ENCODE peak calls at places on chromosome 1, in seven cellular contexts. M is OCI-LY7, L is PC-9, S is SK-N-SH, N is PC-3, Y is mammary epithelial cell, Q is fibroblast of lung. T is an unnamed sample. For H3K36me3, the result is how much of the 10 kb centered on the place peaks cover.

GRCh38 chr1:203325004-203325417 is 19.7 kb downstream of the BTG2 start:
- DNase-seq in L (no peak), M (peak), N (no peak), Q (peak), Y (no peak), S (no peak), T (peak)

GRCh38 chr1:172647110-172647564 is 11.8 kb upstream of the FASLG start:
- DNase-seq in N (no peak), L (no peak), S (no peak), Q (peak), Y (no peak), M (no peak), T (no peak)

GRCh38 chr1:163320891-163321290 is 863 bp upstream of the NUF2 start:
- DNase-seq in M (no peak), Y (no peak), N (no peak), Q (peak), L (no peak), S (no peak), T (peak)

GRCh38 chr1:162663589-162664030 is 31.3 kb downstream of the DDR2 start:
- DNase-seq in S (no peak), M (no peak), L (no peak), N (peak), Y (no peak), Q (peak), T (no peak)

GRCh38 chr1:229221106-229222019 is 49.5 kb upstream of the RAB4A start:
- DNase-seq in Y (peak), Q (no peak), N (peak), L (peak), M (no peak), S (peak), T (no peak)

GRCh38 chr1:208243522-208243850 is 698 bp downstream of the PLXNA2 start:
- DNase-seq in Q (peak), M (no peak), L (no peak), N (peak), Y (peak), S (peak), T (no peak)

GRCh38 chr1:213905315-213905714 is 82.5 kb upstream of the PROX1 start:
- DNase-seq in N (no peak), L (no peak), Y (no peak), Q (no peak), M (no peak), S (no peak), T (no peak)

GRCh38 chr1:169113613-169114119 is 7.2 kb downstream of the ATP1B1 start:
- DNase-seq in N (peak), Q (peak), Y (peak), M (peak), L (peak), S (no peak), T (peak)

GRCh38 chr1:15153842-15154479 is 414 bp downstream of the TMEM51 start:
- DNase-seq in M (no peak), Q (peak), Y (peak), L (peak), N (peak), S (peak), T (no peak)

GRCh38 chr1:161200992-161201827 is 957 bp upstream of the NDUFS2 start:
- DNase-seq in Q (no peak), N (no peak), L (no peak), M (no peak), Y (no peak), S (no peak), T (no peak)

GRCh38 chr1:214715126-214715525 is 112.1 kb downstream of the CENPF start:
- DNase-seq in Q (no peak), S (no peak), N (no peak), M (no peak), Y (no peak), L (no peak), T (peak)

GRCh38 chr1:190138711-190139110 is 339.0 kb downstream of the BRINP3 start:
- DNase-seq in M (no peak), N (no peak), Q (no peak), S (no peak), L (no peak), Y (no peak), T (no peak)

GRCh38 chr1:178278135-178278534 is 184.2 kb downstream of the RASAL2 start:
- DNase-seq in M (no peak), Q (peak), N (no peak), S (no peak), Y (peak), L (no peak), T (no peak)

GRCh38 chr1:37667023-37667769 is 25.1 kb upstream of the CDCA8 start:
- DNase-seq in N (no peak), M (no peak), Y (no peak), S (peak), L (no peak), Q (no peak), T (no peak)

GRCh38 chr1:15178571-15179484 is 25.3 kb downstream of the TMEM51 start:
- DNase-seq in N (peak), Q (peak), M (no peak), L (peak), S (no peak), Y (peak), T (no peak)

GRCh38 chr1:156804572-156805243 is 11.9 kb downstream of the SH2D2A start:
- DNase-seq in Y (no peak), N (no peak), M (no peak), Q (peak), S (peak), L (no peak), T (no peak)

GRCh38 chr1:238647877-238648276 is 738.5 kb upstream of the CHRM3 start:
- DNase-seq in L (peak), Q (peak), N (peak), S (no peak), Y (peak), M (no peak), T (no peak)

DNA sequence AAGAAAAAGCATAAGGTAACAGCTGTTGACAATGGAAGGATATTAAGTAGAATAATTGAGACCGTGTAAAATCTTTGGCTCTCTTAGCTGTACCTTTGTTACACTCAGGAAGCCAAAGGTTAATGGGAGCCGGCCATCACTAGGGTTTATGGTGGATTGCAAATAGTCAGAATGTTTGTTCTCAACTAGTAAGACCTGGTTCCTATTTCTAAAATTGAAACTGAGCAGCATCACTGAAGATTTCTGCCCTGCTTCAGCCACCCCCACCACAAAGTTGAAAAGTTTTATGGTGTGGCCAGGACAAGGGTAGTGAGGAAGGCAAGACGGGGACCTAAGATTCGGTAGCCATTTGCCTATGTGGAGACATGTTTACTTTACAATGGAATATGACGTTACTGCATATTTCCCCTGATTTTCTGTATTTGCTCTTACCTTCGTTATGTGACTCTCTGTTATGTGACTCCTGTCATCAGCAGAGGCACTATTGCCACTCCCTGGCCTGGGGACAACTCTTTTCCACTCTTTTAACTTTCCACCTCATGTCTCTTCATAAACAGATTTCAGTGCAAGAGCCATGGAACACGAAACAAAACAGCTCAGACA is 41.4 kb upstream of the KIF1B start:
- DNase-seq in S (no peak), N (no peak), Y (no peak), M (no peak), L (no peak), Q (no peak), T (no peak)
- H3K36me3 ChIP-seq in S (under half), N (under half), Y (under half), M (under half), L (under half), Q (under half), T (under half)

GRCh38 chr1:159891275-159892157 is 8.4 kb downstream of the CFAP45 start:
- DNase-seq in Y (peak), M (peak), S (peak), L (peak), N (peak), Q (peak), T (peak)

GRCh38 chr1:159889202-159889601 is 10.8 kb downstream of the CFAP45 start:
- DNase-seq in M (peak), S (no peak), N (peak), Q (no peak), Y (no peak), L (no peak), T (peak)

GRCh38 chr1:159884296-159884695 is 15.7 kb downstream of the CFAP45 start:
- DNase-seq in N (no peak), Y (no peak), M (no peak), Q (no peak), L (no peak), S (no peak), T (no peak)

GRCh38 chr1:159892944-159893343 is 7.0 kb downstream of the CFAP45 start:
- DNase-seq in M (no peak), L (no peak), N (peak), S (no peak), Q (no peak), Y (peak), T (peak)

DNA sequence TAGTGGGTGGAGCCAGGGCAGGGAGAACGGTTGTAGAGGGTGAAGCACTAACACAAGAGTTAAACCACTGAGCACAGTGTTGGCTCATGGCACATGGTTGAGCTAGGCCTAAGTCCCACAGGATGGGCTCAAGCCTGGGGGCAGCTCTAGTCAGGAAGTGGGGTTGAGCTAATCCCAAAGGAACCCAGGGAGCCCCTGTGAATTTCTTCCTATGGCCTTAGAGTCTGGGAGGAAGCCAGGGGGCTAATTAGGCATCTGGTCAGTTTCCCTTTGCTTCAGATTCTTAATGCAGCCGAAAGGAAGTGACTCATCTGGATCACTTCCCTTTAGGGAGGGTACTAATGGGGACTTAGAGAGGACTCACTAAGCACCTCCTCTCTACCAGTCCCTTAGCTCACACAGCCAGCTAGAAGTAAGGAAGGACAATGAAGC is 10.1 kb downstream of the CFAP45 start:
- DNase-seq in S (peak), Q (peak), M (peak), L (peak), Y (peak), N (peak), T (peak)
- H3K4me2 ChIP-seq in S (peak), Q (peak), M (peak), L (peak), Y (peak), N (peak), T (peak)

DNA sequence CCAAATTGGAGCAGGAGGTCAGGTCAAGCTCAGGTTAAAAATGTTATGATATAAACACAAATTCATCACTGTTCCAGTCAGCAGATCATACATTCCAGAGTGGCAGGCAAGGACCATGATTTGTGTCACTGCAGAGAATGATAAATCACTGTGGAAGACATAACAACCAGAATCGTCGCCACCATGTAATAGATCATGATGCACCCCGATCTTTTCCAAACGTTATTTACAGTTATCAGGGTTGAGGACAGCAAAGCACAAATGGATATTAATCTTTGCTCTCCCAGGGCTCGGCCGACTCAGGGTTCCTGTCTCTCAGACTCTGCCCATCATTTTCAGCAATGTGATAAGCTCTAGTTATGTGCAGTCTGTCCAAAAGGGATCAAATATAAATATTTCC is 122.7 kb downstream of the ZBTB18 start:
- DNase-seq in N (no peak), L (no peak), M (no peak), Q (peak), Y (no peak), S (no peak), T (no peak)
- H2AFZ ChIP-seq in N (peak), L (no peak), M (no peak), Q (peak), Y (no peak), S (peak), T (no peak)

GRCh38 chr1:221993444-221993948 is 251.6 kb upstream of the DUSP10 start:
- DNase-seq in S (no peak), L (no peak), Y (no peak), M (no peak), N (no peak), Q (no peak), T (no peak)
- H3K36me3 ChIP-seq in S (under half), L (under half), Y (under half), M (under half), N (under half), Q (under half), T (under half)

GRCh38 chr1:212581034-212581433 is 27.5 kb upstream of the ATF3 start:
- DNase-seq in L (no peak), Y (no peak), S (no peak), Q (no peak), M (no peak), N (no peak), T (no peak)
- H3K4me2 ChIP-seq in L (no peak), Y (no peak), S (no peak), Q (no peak), M (no peak), N (no peak), T (no peak)

DNA sequence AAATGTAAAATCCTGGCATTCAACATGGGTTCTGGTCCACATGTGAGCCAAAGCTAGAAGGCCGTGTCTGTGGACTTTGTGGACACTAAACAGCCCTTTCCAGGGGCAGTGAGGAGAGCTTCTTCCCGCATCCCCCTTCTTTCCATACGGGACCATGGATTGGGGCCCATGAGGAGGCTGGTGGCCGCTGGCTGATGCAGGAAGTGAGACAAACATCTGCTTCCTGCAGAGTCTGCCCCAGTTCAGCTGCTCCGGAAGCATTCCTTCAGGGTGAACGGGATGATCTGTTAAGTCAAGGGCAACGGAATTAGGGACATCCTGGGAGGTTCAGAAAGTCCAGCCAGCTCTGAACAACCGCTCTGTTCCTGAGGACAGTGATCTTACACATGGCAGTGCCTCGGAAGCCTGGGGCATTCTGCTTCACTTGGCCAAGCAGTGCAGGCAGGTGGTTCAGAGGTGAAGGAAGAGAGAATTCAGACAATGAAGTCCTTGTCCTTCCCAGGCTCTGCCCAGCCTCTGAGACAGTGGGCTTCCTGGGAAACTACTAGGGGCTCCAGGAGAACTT is 1.5 kb downstream of the CA6 start:
- DNase-seq in S (no peak), M (peak), Y (no peak), N (no peak), L (no peak), Q (no peak), T (no peak)
- H2AFZ ChIP-seq in S (peak), M (peak), Y (peak), N (no peak), L (no peak), Q (peak), T (peak)

GRCh38 chr1:183533617-183534174 is 56.6 kb downstream of the NCF2 start:
- DNase-seq in M (no peak), L (no peak), S (no peak), Y (no peak), Q (no peak), N (no peak), T (no peak)
- H3K36me3 ChIP-seq in M (half or more), L (under half), S (half or more), Y (under half), Q (under half), N (under half), T (half or more)

T was measured in Karpas-422.